ENCODE peak calls at places on chromosome 1, in five cellular contexts. One of them, this sample, is unnamed.

GRCh38 chr1:231478800-231479199 is 49.7 kb upstream of the TSNAX start:
- DNase-seq in BE2C: no peak
- DNase-seq in COR-L47: no peak
- DNase-seq in NCI-H1092: no peak
- DNase-seq in aorta: no peak
- DNase-seq in this sample: peak; percentile 40

GRCh38 chr1:178581351-178581951 is 68.5 kb downstream of the TEX35 start:
- DNase-seq in BE2C: no peak
- DNase-seq in COR-L47: peak; percentile 62
- DNase-seq in NCI-H1092: no peak
- DNase-seq in aorta: no peak
- DNase-seq in this sample: peak; percentile 92

GRCh38 chr1:93703649-93704048 is 22.0 kb upstream of the BCAR3 start:
- DNase-seq in BE2C: peak; percentile 23
- DNase-seq in COR-L47: no peak
- DNase-seq in NCI-H1092: no peak
- DNase-seq in aorta: no peak
- DNase-seq in this sample: no peak

GRCh38 chr1:155080250-155081228 is 1.9 kb downstream of the EFNA3 start:
- DNase-seq in BE2C: peak; percentile 74
- DNase-seq in COR-L47: peak; percentile 74
- DNase-seq in NCI-H1092: peak; percentile 84
- DNase-seq in aorta: peak; percentile 77
- DNase-seq in this sample: peak; percentile 93

GRCh38 chr1:111937147-111937725 is 52.2 kb downstream of the KCND3 start:
- DNase-seq in BE2C: peak; percentile 82
- DNase-seq in COR-L47: no peak
- DNase-seq in NCI-H1092: no peak
- DNase-seq in aorta: peak; percentile 82
- DNase-seq in this sample: peak; percentile 42

GRCh38 chr1:218983433-218983832 is 190.2 kb upstream of the LYPLAL1 start:
- DNase-seq in BE2C: no peak
- DNase-seq in COR-L47: no peak
- DNase-seq in NCI-H1092: no peak
- DNase-seq in aorta: no peak
- DNase-seq in this sample: no peak

GRCh38 chr1:34924759-34925555 is 4.5 kb downstream of the DLGAP3 start:
- DNase-seq in BE2C: no peak
- DNase-seq in COR-L47: no peak
- DNase-seq in NCI-H1092: no peak
- DNase-seq in aorta: peak; percentile 92
- DNase-seq in this sample: peak; percentile 72

GRCh38 chr1:154337253-154337894 is 12.0 kb downstream of the ATP8B2 start:
- DNase-seq in BE2C: no peak
- DNase-seq in COR-L47: no peak
- DNase-seq in NCI-H1092: no peak
- DNase-seq in aorta: no peak
- DNase-seq in this sample: no peak

GRCh38 chr1:246447501-246447900 is 59.6 kb downstream of the SMYD3 start:
- DNase-seq in BE2C: no peak
- DNase-seq in COR-L47: no peak
- DNase-seq in NCI-H1092: no peak
- DNase-seq in aorta: no peak
- DNase-seq in this sample: no peak